ENCODE peak calls at places on chromosomes 5 and 9, in ten cellular contexts. One of them, this sample, is unnamed.

GRCh38 chr5:40958811-40959210 is 49.5 kb downstream of the C7 start:
- DNase-seq in spleen: no peak
- DNase-seq in GM13977: no peak
- DNase-seq in type B pancreatic cell: no peak
- DNase-seq in RWPE1: no peak
- DNase-seq in upper lobe of right lung: no peak
- DNase-seq in neural crest cell: no peak
- DNase-seq in WERI-Rb-1: no peak
- DNase-seq in breast epithelium: no peak
- DNase-seq in psoas muscle: no peak
- DNase-seq in this sample: no peak

GRCh38 chr5:119418782-119419101 is 33.6 kb upstream of the HSD17B4 start:
- DNase-seq in spleen: no peak
- DNase-seq in GM13977: no peak
- DNase-seq in type B pancreatic cell: no peak
- DNase-seq in RWPE1: no peak
- DNase-seq in upper lobe of right lung: no peak
- DNase-seq in neural crest cell: no peak
- DNase-seq in WERI-Rb-1: no peak
- DNase-seq in breast epithelium: no peak
- DNase-seq in psoas muscle: no peak
- DNase-seq in this sample: no peak

GRCh38 chr9:135502873-135503321 is 2.4 kb downstream of the MRPS2 start:
- DNase-seq in spleen: peak; percentile 56
- DNase-seq in GM13977: no peak
- DNase-seq in type B pancreatic cell: no peak
- DNase-seq in RWPE1: no peak
- DNase-seq in upper lobe of right lung: peak; percentile 57
- DNase-seq in neural crest cell: no peak
- DNase-seq in WERI-Rb-1: no peak
- DNase-seq in breast epithelium: no peak
- DNase-seq in psoas muscle: no peak
- DNase-seq in this sample: peak; percentile 65

GRCh38 chr5:91101777-91102379 is 281.2 kb downstream of the ARRDC3 start:
- DNase-seq in spleen: peak; percentile 83
- DNase-seq in GM13977: peak; percentile 39
- DNase-seq in type B pancreatic cell: peak; percentile 70
- DNase-seq in RWPE1: peak; percentile 88
- DNase-seq in upper lobe of right lung: peak; percentile 75
- DNase-seq in neural crest cell: peak; percentile 56
- DNase-seq in WERI-Rb-1: peak; percentile 60
- DNase-seq in breast epithelium: peak; percentile 61
- DNase-seq in psoas muscle: peak; percentile 60
- DNase-seq in this sample: peak; percentile 80

GRCh38 chr5:60722416-60722815 is 22.4 kb upstream of the DEPDC1B start:
- DNase-seq in spleen: no peak
- DNase-seq in GM13977: no peak
- DNase-seq in type B pancreatic cell: no peak
- DNase-seq in RWPE1: no peak
- DNase-seq in upper lobe of right lung: no peak
- DNase-seq in neural crest cell: no peak
- DNase-seq in WERI-Rb-1: no peak
- DNase-seq in breast epithelium: no peak
- DNase-seq in psoas muscle: no peak
- DNase-seq in this sample: no peak

GRCh38 chr5:87308024-87308423 is 40.3 kb downstream of the RASA1 start:
- DNase-seq in spleen: no peak
- DNase-seq in GM13977: no peak
- DNase-seq in type B pancreatic cell: no peak
- DNase-seq in RWPE1: no peak
- DNase-seq in upper lobe of right lung: no peak
- DNase-seq in neural crest cell: no peak
- DNase-seq in WERI-Rb-1: no peak
- DNase-seq in breast epithelium: no peak
- DNase-seq in psoas muscle: no peak
- DNase-seq in this sample: no peak

GRCh38 chr9:96883922-96884321 is 29.6 kb upstream of the ZNF782 start:
- DNase-seq in spleen: no peak
- DNase-seq in GM13977: no peak
- DNase-seq in type B pancreatic cell: no peak
- DNase-seq in RWPE1: no peak
- DNase-seq in upper lobe of right lung: no peak
- DNase-seq in neural crest cell: no peak
- DNase-seq in WERI-Rb-1: no peak
- DNase-seq in breast epithelium: no peak
- DNase-seq in psoas muscle: no peak
- DNase-seq in this sample: no peak

GRCh38 chr5:172688735-172689572 is 47.9 kb downstream of the NEURL1B start:
- DNase-seq in spleen: peak; percentile 79
- DNase-seq in GM13977: peak; percentile 72
- DNase-seq in type B pancreatic cell: no peak
- DNase-seq in RWPE1: peak; percentile 26
- DNase-seq in upper lobe of right lung: no peak
- DNase-seq in neural crest cell: no peak
- DNase-seq in WERI-Rb-1: no peak
- DNase-seq in breast epithelium: no peak
- DNase-seq in psoas muscle: no peak
- DNase-seq in this sample: peak; percentile 73

GRCh38 chr9:114694146-114694545 is 12.2 kb upstream of the TEX48 start:
- DNase-seq in spleen: no peak
- DNase-seq in GM13977: no peak
- DNase-seq in type B pancreatic cell: no peak
- DNase-seq in RWPE1: no peak
- DNase-seq in upper lobe of right lung: no peak
- DNase-seq in neural crest cell: no peak
- DNase-seq in WERI-Rb-1: no peak
- DNase-seq in breast epithelium: no peak
- DNase-seq in psoas muscle: no peak
- DNase-seq in this sample: no peak

GRCh38 chr5:31755299-31756053 is 116.5 kb downstream of the PDZD2 start:
- DNase-seq in spleen: no peak
- DNase-seq in GM13977: no peak
- DNase-seq in type B pancreatic cell: no peak
- DNase-seq in RWPE1: no peak
- DNase-seq in upper lobe of right lung: no peak
- DNase-seq in neural crest cell: no peak
- DNase-seq in WERI-Rb-1: no peak
- DNase-seq in breast epithelium: no peak
- DNase-seq in psoas muscle: no peak
- DNase-seq in this sample: no peak

GRCh38 chr9:134378901-134379338 is 52.7 kb downstream of the RXRA start:
- DNase-seq in spleen: no peak
- DNase-seq in GM13977: no peak
- DNase-seq in type B pancreatic cell: no peak
- DNase-seq in RWPE1: peak; percentile 91
- DNase-seq in upper lobe of right lung: peak; percentile 83
- DNase-seq in neural crest cell: no peak
- DNase-seq in WERI-Rb-1: peak; percentile 72
- DNase-seq in breast epithelium: no peak
- DNase-seq in psoas muscle: peak; percentile 82
- DNase-seq in this sample: no peak

GRCh38 chr9:83327323-83327722 is 210.9 kb downstream of the FRMD3 start:
- DNase-seq in spleen: no peak
- DNase-seq in GM13977: no peak
- DNase-seq in type B pancreatic cell: no peak
- DNase-seq in RWPE1: no peak
- DNase-seq in upper lobe of right lung: no peak
- DNase-seq in neural crest cell: no peak
- DNase-seq in WERI-Rb-1: no peak
- DNase-seq in breast epithelium: no peak
- DNase-seq in psoas muscle: no peak
- DNase-seq in this sample: no peak

GRCh38 chr5:169302491-169303118 is 1.7 kb upstream of the SLIT3 start:
- DNase-seq in spleen: peak; percentile 81
- DNase-seq in GM13977: peak; percentile 75
- DNase-seq in type B pancreatic cell: peak; percentile 85
- DNase-seq in RWPE1: peak; percentile 89
- DNase-seq in upper lobe of right lung: peak; percentile 80
- DNase-seq in neural crest cell: peak; percentile 90
- DNase-seq in WERI-Rb-1: peak; percentile 66
- DNase-seq in breast epithelium: peak; percentile 72
- DNase-seq in psoas muscle: peak; percentile 67
- DNase-seq in this sample: peak; percentile 83

GRCh38 chr9:125409217-125409636 is 147.6 kb downstream of the GAPVD1 start:
- DNase-seq in spleen: peak; percentile 72
- DNase-seq in GM13977: peak; percentile 76
- DNase-seq in type B pancreatic cell: no peak
- DNase-seq in RWPE1: peak; percentile 37
- DNase-seq in upper lobe of right lung: no peak
- DNase-seq in neural crest cell: no peak
- DNase-seq in WERI-Rb-1: peak; percentile 39
- DNase-seq in breast epithelium: no peak
- DNase-seq in psoas muscle: no peak
- DNase-seq in this sample: no peak

GRCh38 chr9:135308809-135309762 is 170.5 kb upstream of the PPP1R26 start:
- DNase-seq in spleen: peak; percentile 61
- DNase-seq in GM13977: no peak
- DNase-seq in type B pancreatic cell: peak; percentile 57
- DNase-seq in RWPE1: no peak
- DNase-seq in upper lobe of right lung: no peak
- DNase-seq in neural crest cell: no peak
- DNase-seq in WERI-Rb-1: no peak
- DNase-seq in breast epithelium: no peak
- DNase-seq in psoas muscle: no peak
- DNase-seq in this sample: no peak

GRCh38 chr5:141637693-141638419 is 1.1 kb downstream of the RELL2 start:
- DNase-seq in spleen: peak; percentile 92
- DNase-seq in GM13977: peak; percentile 75
- DNase-seq in type B pancreatic cell: peak; percentile 76
- DNase-seq in RWPE1: peak; percentile 72
- DNase-seq in upper lobe of right lung: peak; percentile 85
- DNase-seq in neural crest cell: peak; percentile 62
- DNase-seq in WERI-Rb-1: peak; percentile 80
- DNase-seq in breast epithelium: peak; percentile 64
- DNase-seq in psoas muscle: peak; percentile 65
- DNase-seq in this sample: peak; percentile 89

DNA sequence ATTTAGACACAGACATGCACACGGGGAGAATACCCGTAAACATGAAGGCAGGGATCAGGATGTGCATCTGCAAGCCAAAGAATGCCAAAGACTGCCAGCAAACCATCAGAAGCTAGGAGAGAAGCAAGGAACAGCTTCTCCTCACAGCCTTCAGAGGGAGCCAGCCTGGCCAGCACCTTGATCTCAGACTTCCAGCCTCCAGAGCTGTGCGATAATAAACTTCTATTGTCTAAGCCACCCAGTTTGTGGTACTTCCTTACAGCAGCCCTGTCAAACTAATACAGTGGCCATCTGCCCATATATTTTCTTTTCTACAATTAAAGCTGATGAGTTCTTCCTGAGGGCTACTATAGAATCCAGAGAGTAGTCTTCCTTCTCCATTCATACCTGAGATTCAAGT is 135.0 kb downstream of the SNCAIP start:
- DNase-seq in spleen: no peak
- DNase-seq in GM13977: no peak
- DNase-seq in type B pancreatic cell: no peak
- DNase-seq in RWPE1: no peak
- DNase-seq in upper lobe of right lung: no peak
- DNase-seq in neural crest cell: no peak
- DNase-seq in WERI-Rb-1: peak; percentile 41
- DNase-seq in breast epithelium: no peak
- DNase-seq in psoas muscle: no peak
- DNase-seq in this sample: no peak
- TF ChIP-seq CTCF in spleen: no peak
- TF ChIP-seq CTCF in GM13977: no peak
- TF ChIP-seq CTCF in type B pancreatic cell: no peak
- TF ChIP-seq CTCF in RWPE1: no peak
- TF ChIP-seq CTCF in upper lobe of right lung: no peak
- TF ChIP-seq CTCF in neural crest cell: no peak
- TF ChIP-seq CTCF in WERI-Rb-1: peak; percentile 39
- TF ChIP-seq CTCF in breast epithelium: no peak
- TF ChIP-seq CTCF in psoas muscle: no peak
- TF ChIP-seq CTCF in this sample: no peak

DNA sequence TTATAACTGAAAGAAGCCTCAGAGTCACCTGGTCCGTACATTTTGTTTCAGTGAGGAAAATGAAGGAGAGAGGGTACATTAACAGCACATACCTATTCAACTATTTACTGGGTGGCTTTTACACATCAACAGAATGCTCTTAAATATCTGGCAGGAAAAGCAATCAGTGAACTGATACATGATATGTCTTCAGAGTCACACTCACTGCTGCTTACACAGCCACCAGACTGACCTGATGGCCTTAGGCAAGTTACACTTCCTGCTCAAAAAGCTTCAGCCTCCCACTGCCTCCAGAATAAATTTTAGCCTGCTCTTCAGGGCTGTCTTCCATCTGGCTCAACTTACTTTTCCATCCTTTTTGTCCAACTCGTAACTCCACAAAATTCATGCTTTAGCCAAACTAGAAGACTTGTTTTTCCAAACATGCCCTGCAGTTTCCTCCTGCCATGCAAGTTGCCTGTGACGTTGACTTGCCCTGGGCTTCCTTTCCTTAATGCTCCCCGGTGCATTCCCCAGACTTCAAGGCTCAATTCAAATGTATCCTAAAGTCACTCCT is 10.7 kb downstream of the LOX start:
- DNase-seq in spleen: no peak
- DNase-seq in GM13977: no peak
- DNase-seq in type B pancreatic cell: no peak
- DNase-seq in RWPE1: no peak
- DNase-seq in upper lobe of right lung: no peak
- DNase-seq in neural crest cell: no peak
- DNase-seq in WERI-Rb-1: no peak
- DNase-seq in breast epithelium: no peak
- DNase-seq in psoas muscle: no peak
- DNase-seq in this sample: no peak
- TF ChIP-seq CTCF in spleen: no peak
- TF ChIP-seq CTCF in GM13977: no peak
- TF ChIP-seq CTCF in type B pancreatic cell: no peak
- TF ChIP-seq CTCF in RWPE1: no peak
- TF ChIP-seq CTCF in upper lobe of right lung: no peak
- TF ChIP-seq CTCF in neural crest cell: no peak
- TF ChIP-seq CTCF in WERI-Rb-1: no peak
- TF ChIP-seq CTCF in breast epithelium: no peak
- TF ChIP-seq CTCF in psoas muscle: no peak
- TF ChIP-seq CTCF in this sample: no peak

DNA sequence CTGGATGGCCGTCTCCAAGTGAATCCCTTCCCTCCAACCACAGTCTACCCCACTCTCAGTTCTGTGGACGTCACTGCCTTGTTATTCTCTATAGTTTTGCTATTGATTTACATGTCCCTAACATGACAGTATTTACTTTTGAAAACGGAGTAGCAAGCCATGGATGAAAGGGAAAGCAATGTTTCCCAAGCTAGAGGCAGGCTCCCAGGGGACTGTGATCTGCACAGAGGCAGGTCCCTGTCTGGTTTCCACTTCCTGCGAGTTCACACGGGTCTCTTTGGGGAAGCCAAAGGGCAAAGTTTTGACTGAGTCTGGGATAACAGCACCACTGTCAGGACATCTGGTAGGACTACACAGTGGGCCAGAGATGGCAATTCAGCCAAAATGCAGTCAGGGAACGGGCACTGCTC is 12.7 kb downstream of the C9orf153 start:
- DNase-seq in spleen: no peak
- DNase-seq in GM13977: peak; percentile 40
- DNase-seq in type B pancreatic cell: no peak
- DNase-seq in RWPE1: no peak
- DNase-seq in upper lobe of right lung: no peak
- DNase-seq in neural crest cell: no peak
- DNase-seq in WERI-Rb-1: no peak
- DNase-seq in breast epithelium: no peak
- DNase-seq in psoas muscle: no peak
- DNase-seq in this sample: no peak
- TF ChIP-seq CTCF in spleen: no peak
- TF ChIP-seq CTCF in GM13977: peak; percentile 45
- TF ChIP-seq CTCF in type B pancreatic cell: peak; percentile 50
- TF ChIP-seq CTCF in RWPE1: no peak
- TF ChIP-seq CTCF in upper lobe of right lung: peak; percentile 14
- TF ChIP-seq CTCF in neural crest cell: no peak
- TF ChIP-seq CTCF in WERI-Rb-1: no peak
- TF ChIP-seq CTCF in breast epithelium: no peak
- TF ChIP-seq CTCF in psoas muscle: peak; percentile 17
- TF ChIP-seq CTCF in this sample: peak; percentile 14

GRCh38 chr5:626850-627249 is 14.7 kb downstream of the CEP72 start:
- DNase-seq in spleen: no peak
- DNase-seq in GM13977: no peak
- DNase-seq in type B pancreatic cell: no peak
- DNase-seq in RWPE1: no peak
- DNase-seq in upper lobe of right lung: no peak
- DNase-seq in neural crest cell: no peak
- DNase-seq in WERI-Rb-1: no peak
- DNase-seq in breast epithelium: no peak
- DNase-seq in psoas muscle: no peak
- DNase-seq in this sample: no peak
- TF ChIP-seq CTCF in spleen: no peak
- TF ChIP-seq CTCF in GM13977: no peak
- TF ChIP-seq CTCF in type B pancreatic cell: no peak
- TF ChIP-seq CTCF in RWPE1: no peak
- TF ChIP-seq CTCF in upper lobe of right lung: no peak
- TF ChIP-seq CTCF in neural crest cell: no peak
- TF ChIP-seq CTCF in WERI-Rb-1: no peak
- TF ChIP-seq CTCF in breast epithelium: no peak
- TF ChIP-seq CTCF in psoas muscle: no peak
- TF ChIP-seq CTCF in this sample: no peak

This sample was measured in kidney.